ENCODE peak calls at places on chromosome 7, in six cellular contexts. D, Y, N, O, G and L are unnamed samples. For H3K4me1, the result is how much of the 10 kb centered on the place peaks cover.

GRCh38 chr7:30252885-30253795 is 31.3 kb upstream of the ZNRF2 start:
- DNase-seq in D (peak), Y (peak), N (peak), O (peak), G (no peak), L (no peak)

GRCh38 chr7:6705959-6706665 is 635 bp downstream of the ZNF12 start:
- DNase-seq in D (no peak), Y (peak), N (peak), O (peak), G (no peak), L (peak)

GRCh38 chr7:123624527-123625183 is 23.0 kb downstream of the ASB15 start:
- DNase-seq in D (no peak), Y (peak), N (peak), O (no peak), G (peak), L (peak)

GRCh38 chr7:50348469-50349162 is 44.1 kb downstream of the IKZF1 start:
- DNase-seq in D (no peak), Y (no peak), N (no peak), O (no peak), G (no peak), L (no peak)

GRCh38 chr7:77570330-77571011 is 33.4 kb downstream of the PTPN12 start:
- DNase-seq in D (no peak), Y (no peak), N (no peak), O (no peak), G (no peak), L (no peak)

GRCh38 chr7:116752305-116753074 is 80.5 kb downstream of the MET start:
- DNase-seq in D (no peak), Y (no peak), N (no peak), O (no peak), G (no peak), L (no peak)

GRCh38 chr7:29115130-29115529 is 31.2 kb downstream of the CPVL start:
- DNase-seq in D (no peak), Y (no peak), N (no peak), O (no peak), G (no peak), L (no peak)

GRCh38 chr7:31896929-31897328 is 173.3 kb downstream of the PDE1C start:
- DNase-seq in D (no peak), Y (no peak), N (no peak), O (no peak), G (no peak), L (no peak)

GRCh38 chr7:129169171-129169643 is 19.2 kb upstream of the SMO start:
- DNase-seq in D (peak), Y (peak), N (peak), O (peak), G (no peak), L (peak)

GRCh38 chr7:16086743-16087142 is 334.6 kb downstream of the CRPPA start:
- DNase-seq in D (no peak), Y (no peak), N (no peak), O (no peak), G (no peak), L (no peak)

GRCh38 chr7:19377611-19378339 is 232.6 kb upstream of the FERD3L start:
- DNase-seq in D (no peak), Y (no peak), N (no peak), O (no peak), G (no peak), L (no peak)

GRCh38 chr7:16587785-16588184 is 57.8 kb downstream of the ANKMY2 start:
- DNase-seq in D (no peak), Y (peak), N (no peak), O (no peak), G (no peak), L (no peak)

GRCh38 chr7:134515569-134516468 is 11.5 kb upstream of the AKR1B10 start:
- DNase-seq in D (no peak), Y (no peak), N (no peak), O (no peak), G (no peak), L (no peak)

GRCh38 chr7:28433604-28434254 is 21.4 kb downstream of the CREB5 start:
- DNase-seq in D (no peak), Y (no peak), N (peak), O (peak), G (no peak), L (no peak)

GRCh38 chr7:37683263-37684120 is at the start of gene GPR141:
- DNase-seq in D (no peak), Y (no peak), N (no peak), O (no peak), G (peak), L (no peak)

GRCh38 chr7:26691886-26692285 is 172.5 kb downstream of the SKAP2 start:
- DNase-seq in D (no peak), Y (no peak), N (no peak), O (no peak), G (no peak), L (no peak)

GRCh38 chr7:101598422-101598957 is 30.6 kb downstream of the MYL10 start:
- DNase-seq in D (no peak), Y (peak), N (no peak), O (no peak), G (no peak), L (peak)

GRCh38 chr7:108014200-108014599 is 11.2 kb upstream of the LAMB1 start:
- DNase-seq in D (no peak), Y (no peak), N (no peak), O (no peak), G (no peak), L (no peak)

GRCh38 chr7:85065888-85066485 is 120.9 kb downstream of the SEMA3D start:
- DNase-seq in D (no peak), Y (no peak), N (no peak), O (no peak), G (no peak), L (no peak)

GRCh38 chr7:73721237-73721848 is 1.9 kb upstream of the STX1A start:
- DNase-seq in D (peak), Y (peak), N (peak), O (peak), G (no peak), L (no peak)

DNA sequence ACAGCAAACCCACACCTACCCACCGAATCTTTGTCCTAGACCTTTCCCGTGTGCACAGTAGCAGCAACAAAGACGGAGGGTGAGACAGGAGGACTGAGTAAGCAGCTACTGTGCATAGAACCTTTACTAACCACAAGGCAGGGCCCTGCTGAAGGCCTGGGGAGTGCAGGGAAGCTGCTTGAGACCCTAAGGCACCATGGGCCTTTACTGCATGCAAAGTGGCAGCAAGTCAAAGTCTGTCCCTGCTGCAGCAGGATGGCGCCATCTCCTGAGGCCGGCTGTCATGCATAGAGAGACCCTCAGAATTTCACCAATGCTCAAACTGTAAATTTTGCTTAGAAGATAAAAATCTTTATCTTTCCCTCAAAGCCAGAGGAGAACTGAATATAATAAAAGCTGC is 610.5 kb downstream of the ACTR3B start:
- DNase-seq in D (no peak), Y (no peak), N (no peak), O (no peak), G (no peak), L (no peak)
- TF ChIP-seq CTCF in D (no peak), Y (no peak), N (no peak), O (no peak), G (no peak), L (no peak)

DNA sequence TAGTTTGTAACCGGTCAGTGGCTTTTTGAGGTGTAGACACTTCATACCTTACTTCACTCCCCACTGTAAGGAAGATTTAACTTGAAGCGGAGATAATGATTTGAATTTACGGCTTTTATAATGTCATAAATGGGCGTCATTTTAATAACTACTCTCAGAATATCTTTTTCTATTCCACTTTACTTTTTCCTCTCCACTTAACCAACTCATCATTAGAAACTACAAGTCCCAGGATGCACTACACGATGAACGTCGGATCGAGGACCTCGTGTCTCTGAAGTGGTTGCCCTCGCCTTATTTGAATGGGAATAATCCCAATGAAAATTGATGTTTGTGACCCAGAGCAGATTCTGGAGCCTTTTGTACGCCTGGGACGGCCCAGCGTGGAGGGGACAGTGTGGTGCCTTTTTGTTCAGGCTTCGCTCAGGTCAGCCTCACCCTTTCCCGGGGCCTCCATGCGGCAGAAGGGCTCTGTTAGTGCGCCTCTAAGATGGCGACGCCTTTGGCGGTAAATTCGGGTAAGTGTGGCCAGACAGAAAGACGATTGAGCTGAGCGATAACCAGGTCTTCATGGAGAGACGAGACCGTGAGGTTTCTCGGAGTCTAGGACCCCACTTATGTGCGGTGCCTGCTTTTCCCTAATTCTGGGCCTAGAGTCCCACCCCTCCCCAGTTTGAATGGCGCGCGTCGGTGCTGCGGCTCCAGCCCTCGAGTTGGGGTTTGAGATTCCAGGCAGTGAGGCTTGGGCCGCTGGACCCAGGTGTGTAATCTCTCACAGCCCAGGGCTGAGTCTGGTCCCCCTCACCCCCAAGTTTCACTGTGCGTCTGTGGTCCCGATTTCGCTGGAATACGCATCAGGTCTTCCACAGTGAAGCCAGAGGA is at the start of gene NUP205:
- DNase-seq in D (peak), Y (peak), N (peak), O (peak), G (peak), L (peak)
- TF ChIP-seq POLR2A in D (no peak), Y (no peak), N (no peak), O (no peak), G (peak), L (no peak)

GRCh38 chr7:150665882-150666281 is 19.6 kb upstream of the GIMAP2 start:
- DNase-seq in D (no peak), Y (no peak), N (no peak), O (no peak), G (no peak), L (no peak)
- H3K4me1 ChIP-seq in D (under half), Y (under half), N (under half), O (under half), G (half or more), L (under half)

GRCh38 chr7:95871078-95871848 is 98.9 kb downstream of the DYNC1I1 start:
- DNase-seq in D (no peak), Y (no peak), N (peak), O (peak), G (no peak), L (no peak)
- TF ChIP-seq CTCF in D (peak), Y (peak), N (peak), O (peak), G (peak), L (peak)

GRCh38 chr7:143145-143751 is 49.1 kb upstream of the FAM20C start:
- DNase-seq in D (no peak), Y (no peak), N (no peak), O (no peak), G (no peak), L (no peak)

GRCh38 chr7:140996-141395 is 51.4 kb upstream of the FAM20C start:
- DNase-seq in D (no peak), Y (no peak), N (no peak), O (no peak), G (no peak), L (no peak)

GRCh38 chr7:144454-144826 is 47.9 kb upstream of the FAM20C start:
- DNase-seq in D (no peak), Y (no peak), N (no peak), O (no peak), G (no peak), L (no peak)

GRCh38 chr7:143811-144453 is 48.4 kb upstream of the FAM20C start:
- DNase-seq in D (no peak), Y (no peak), N (no peak), O (no peak), G (no peak), L (no peak)

DNA sequence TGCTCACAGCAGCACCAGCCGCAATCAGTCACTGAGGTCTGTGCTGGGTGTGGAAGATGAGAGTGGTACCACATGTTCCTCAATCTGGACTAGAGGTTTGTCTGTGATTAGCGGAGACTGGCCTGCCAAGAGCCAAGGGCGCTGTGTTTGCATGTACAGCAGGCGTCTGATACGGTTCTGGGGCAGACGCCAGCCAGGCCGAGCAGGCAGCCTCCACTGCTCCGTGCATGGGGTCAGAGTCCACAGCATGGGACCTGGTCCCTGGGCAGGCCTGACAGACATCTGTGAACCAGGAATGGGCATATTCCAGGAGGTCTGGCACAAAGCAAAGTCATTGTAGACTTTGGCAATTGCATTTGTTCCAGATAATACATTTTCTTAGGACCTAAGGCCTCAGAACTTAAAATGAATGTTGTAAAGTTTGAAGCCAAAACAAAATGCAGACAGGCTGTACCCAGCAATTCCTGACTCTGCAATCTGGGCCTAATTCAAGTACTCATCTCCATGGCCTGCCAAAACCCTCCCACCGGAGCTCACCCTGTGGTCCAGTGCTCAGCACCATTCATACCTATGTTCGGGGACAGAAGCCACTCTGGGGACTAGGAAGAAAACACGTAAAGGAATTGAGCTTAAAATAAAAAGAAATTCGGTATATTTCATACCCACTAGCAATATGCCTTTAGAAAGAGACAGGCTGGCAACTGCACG is 50.0 kb upstream of the FAM20C start:
- DNase-seq in D (peak), Y (peak), N (peak), O (peak), G (no peak), L (no peak)
- TF ChIP-seq POLR2A in D (no peak), Y (no peak), N (no peak), O (no peak), G (no peak), L (no peak)

GRCh38 chr7:1450987-1451386 is 8.3 kb downstream of the MICALL2 start:
- DNase-seq in D (no peak), Y (no peak), N (no peak), O (no peak), G (no peak), L (no peak)

GRCh38 chr7:1448958-1449357 is 10.3 kb downstream of the MICALL2 start:
- DNase-seq in D (no peak), Y (no peak), N (no peak), O (no peak), G (no peak), L (no peak)

GRCh38 chr7:1449501-1449900 is 9.8 kb downstream of the MICALL2 start:
- DNase-seq in D (no peak), Y (no peak), N (no peak), O (no peak), G (no peak), L (no peak)

GRCh38 chr7:1449951-1450350 is 9.3 kb downstream of the MICALL2 start:
- DNase-seq in D (no peak), Y (no peak), N (no peak), O (no peak), G (no peak), L (no peak)

DNA sequence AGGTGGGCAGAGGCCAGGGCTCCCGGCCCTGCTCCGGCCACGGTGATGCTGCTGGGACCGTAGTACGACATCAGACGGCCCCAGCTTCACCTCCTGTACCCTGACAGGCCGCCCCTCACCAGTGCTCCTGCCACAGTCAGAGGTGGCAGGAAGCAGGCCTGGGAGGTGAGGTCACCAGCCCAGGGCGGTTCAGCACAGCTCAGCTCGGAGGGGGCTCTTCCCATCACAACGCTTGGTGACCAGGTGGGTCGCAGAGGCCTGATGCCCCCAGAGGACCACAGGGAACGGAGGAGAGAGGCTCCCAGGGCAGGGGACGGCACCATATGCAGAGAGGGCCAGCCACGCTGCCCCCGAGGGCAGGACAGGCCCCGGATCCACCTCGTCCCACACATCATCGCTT is 8.8 kb downstream of the MICALL2 start:
- DNase-seq in D (no peak), Y (no peak), N (no peak), O (no peak), G (no peak), L (no peak)
- H3K4me1 ChIP-seq in D (half or more), Y (half or more), N (under half), O (under half), G (under half), L (under half)

GRCh38 chr7:146926833-146927232 is 810.2 kb downstream of the CNTNAP2 start:
- DNase-seq in D (no peak), Y (no peak), N (no peak), O (no peak), G (no peak), L (no peak)

GRCh38 chr7:146922777-146923176 is 806.2 kb downstream of the CNTNAP2 start:
- DNase-seq in D (no peak), Y (no peak), N (no peak), O (no peak), G (no peak), L (no peak)
- TF ChIP-seq CTCF in D (no peak), Y (no peak), N (no peak), O (no peak), G (no peak), L (no peak)

DNA sequence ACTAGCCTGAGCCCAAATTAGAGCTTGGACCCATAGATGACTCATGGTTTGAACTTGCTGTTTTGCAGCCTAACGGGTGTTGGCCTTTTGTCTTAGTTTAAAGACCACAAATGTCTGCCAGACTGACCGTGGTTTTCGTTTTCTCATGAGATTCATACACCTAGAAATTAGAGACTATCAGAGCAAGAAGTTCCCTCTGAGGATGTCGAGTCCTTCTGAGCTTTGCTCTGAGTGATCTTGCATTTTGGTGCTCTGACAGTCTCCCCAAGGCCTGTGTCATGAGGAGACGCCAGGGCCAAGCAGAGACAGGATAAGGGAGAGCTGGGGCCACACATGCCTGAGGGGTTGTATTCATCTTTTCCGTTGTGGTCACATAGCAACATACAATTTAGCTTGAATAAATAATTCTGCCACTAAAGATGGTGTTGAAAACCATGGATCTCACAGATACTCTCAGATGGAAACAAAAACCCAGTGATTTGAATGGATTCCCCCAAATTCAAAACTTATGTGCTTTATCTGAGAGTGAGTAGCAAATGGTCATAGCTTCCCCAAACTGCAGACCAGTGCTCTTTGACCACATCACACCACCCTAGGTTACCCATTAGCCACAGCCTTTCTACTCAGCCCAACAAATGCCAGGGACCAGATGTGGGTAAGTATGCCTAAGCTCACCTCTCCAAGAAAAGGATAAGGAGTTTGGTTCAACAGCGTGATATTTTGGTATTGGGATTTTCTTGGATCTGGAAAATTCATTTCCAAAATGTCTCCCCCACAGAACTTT is 762.0 kb upstream of the IGFBP3 start:
- DNase-seq in D (no peak), Y (no peak), N (no peak), O (no peak), G (no peak), L (no peak)
- TF ChIP-seq POLR2A in D (no peak), Y (no peak), N (no peak), O (no peak), G (no peak), L (no peak)

DNA sequence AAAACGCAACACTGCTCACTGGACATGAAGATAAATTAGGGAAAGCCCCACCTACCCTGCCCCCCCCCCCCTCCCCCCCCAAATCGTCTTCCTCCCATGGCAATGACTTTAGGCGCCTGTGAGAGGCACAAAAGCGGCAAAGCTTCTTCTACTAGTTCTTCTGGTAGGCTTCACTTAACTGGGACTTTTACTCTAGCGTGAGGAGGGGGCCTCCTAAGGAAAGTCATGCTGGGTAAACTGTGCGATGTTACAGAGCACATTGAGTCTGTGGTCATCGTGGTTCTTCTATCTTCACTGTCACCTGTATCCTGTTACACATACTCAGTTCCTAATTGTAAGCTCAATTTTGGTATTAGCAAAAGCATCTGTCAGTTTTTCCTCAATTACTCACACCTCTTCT is 25.1 kb downstream of the HSPB1 start:
- DNase-seq in D (peak), Y (no peak), N (no peak), O (no peak), G (no peak), L (no peak)
- H3K4me1 ChIP-seq in D (under half), Y (under half), N (under half), O (under half), G (under half), L (under half)